ENCODE peak calls at places on chromosomes 12 and 14, in ten cellular contexts. U is HepG2, N is transverse colon, L is mammary epithelial cell, W is tibial artery, Y is lung, O is IMR-90, H is pancreas, T is WTC11, Z is AG10803. F is an unnamed sample.
A peak's percentile ranks its signal among the peaks of the same experiment; 100 is the strongest.

GRCh38 chr12:107325075-107325474 is 231.7 kb upstream of the CRY1 start:
- DNase-seq in H (no peak), O (no peak), Y (no peak), N (no peak), Z (no peak), L (no peak), T (no peak), W (no peak), U (no peak), F (no peak)

GRCh38 chr12:12070674-12071661 is at the start of gene BCL2L14:
- DNase-seq in N (peak; percentile 46), L (no peak), U (peak; percentile 59), T (no peak), O (no peak), H (no peak), Z (peak; percentile 16), W (no peak), Y (no peak), F (peak; percentile 69)

GRCh38 chr12:125184213-125184952 is 119.1 kb downstream of the AACS start:
- DNase-seq in O (no peak), L (no peak), N (no peak), T (no peak), W (no peak), H (no peak), U (no peak), Z (no peak), Y (no peak), F (no peak)

GRCh38 chr14:56118611-56119181 is 485 bp downstream of the PELI2 start:
- DNase-seq in U (no peak), H (peak; percentile 85), W (peak; percentile 77), L (no peak), O (no peak), N (peak; percentile 26), Z (peak; percentile 25), Y (no peak), T (no peak), F (peak; percentile 16)

GRCh38 chr12:34400423-34400881 is 378.2 kb downstream of the ALG10 start:
- DNase-seq in T (no peak), U (no peak), O (no peak), N (peak; percentile 1), Z (no peak), W (peak; percentile 49), L (no peak), Y (peak; percentile 16), H (no peak), F (peak; percentile 2)

GRCh38 chr12:24697769-24698168 is 251.1 kb downstream of the BCAT1 start:
- DNase-seq in O (no peak), H (no peak), T (no peak), W (no peak), N (no peak), Z (no peak), U (no peak), Y (no peak), L (no peak), F (no peak)

GRCh38 chr14:90235179-90235976 is 21.0 kb upstream of the PSMC1 start:
- DNase-seq in H (peak; percentile 86), Y (peak; percentile 73), T (peak; percentile 89), W (peak; percentile 67), U (peak; percentile 13), N (peak; percentile 70), L (peak; percentile 37), O (peak; percentile 35), Z (peak; percentile 45), F (peak; percentile 80)

GRCh38 chr14:70257526-70257925 is 68.8 kb upstream of the SLC8A3 start:
- DNase-seq in Y (no peak), W (no peak), O (no peak), Z (no peak), U (no peak), N (peak; percentile 21), H (no peak), T (peak; percentile 75), L (peak; percentile 28), F (peak; percentile 40)

GRCh38 chr12:51183816-51184215 is 10.9 kb upstream of the TFCP2 start:
- DNase-seq in T (peak; percentile 26), U (no peak), Y (no peak), O (peak; percentile 67), Z (peak; percentile 21), W (no peak), H (peak; percentile 85), N (peak; percentile 40), L (peak; percentile 12), F (no peak)

GRCh38 chr12:115507951-115508722 is 769.4 kb downstream of the MED13L start:
- DNase-seq in H (no peak), Z (no peak), Y (no peak), T (peak; percentile 84), N (peak; percentile 7), L (no peak), U (peak; percentile 94), W (no peak), O (no peak), F (no peak)

GRCh38 chr14:26427059-26427458 is 170.8 kb downstream of the NOVA1 start:
- DNase-seq in Z (peak; percentile 5), L (no peak), O (no peak), T (no peak), H (no peak), Y (no peak), W (no peak), N (no peak), U (no peak), F (no peak)

GRCh38 chr14:93903342-93904184 is 23.6 kb upstream of the FAM181A start:
- DNase-seq in N (no peak), Y (no peak), T (peak; percentile 69), Z (no peak), U (peak; percentile 54), H (peak; percentile 51), W (peak; percentile 51), O (no peak), L (no peak), F (no peak)

GRCh38 chr14:94619297-94619696 is 7.1 kb downstream of the SERPINA3 start:
- DNase-seq in Y (no peak), N (no peak), H (no peak), O (no peak), W (no peak), T (no peak), Z (no peak), U (no peak), L (no peak), F (no peak)

GRCh38 chr12:114152890-114153289 is 186.8 kb upstream of the RBM19 start:
- DNase-seq in H (no peak), W (no peak), Y (no peak), O (no peak), N (no peak), U (no peak), L (no peak), Z (peak; percentile 89), T (no peak), F (no peak)

GRCh38 chr12:85627584-85627983 is 208.6 kb downstream of the RASSF9 start:
- DNase-seq in Y (no peak), W (no peak), Z (no peak), O (peak; percentile 92), L (peak; percentile 79), U (no peak), T (no peak), H (no peak), N (no peak), F (no peak)

GRCh38 chr14:95197498-95198010 is 40.2 kb upstream of the DICER1 start:
- DNase-seq in Z (no peak), O (no peak), L (no peak), Y (no peak), T (peak; percentile 44), U (no peak), N (no peak), H (no peak), W (no peak), F (no peak)

GRCh38 chr12:6494351-6494743 is 445 bp downstream of the NCAPD2 start:
- DNase-seq in T (no peak), U (no peak), O (no peak), Y (no peak), Z (no peak), H (no peak), L (no peak), N (no peak), W (no peak), F (no peak)
- TF ChIP-seq CTCF in T (no peak), U (no peak), O (no peak), Y (no peak), Z (no peak), H (no peak), L (no peak), N (no peak), W (no peak), F (no peak)

DNA sequence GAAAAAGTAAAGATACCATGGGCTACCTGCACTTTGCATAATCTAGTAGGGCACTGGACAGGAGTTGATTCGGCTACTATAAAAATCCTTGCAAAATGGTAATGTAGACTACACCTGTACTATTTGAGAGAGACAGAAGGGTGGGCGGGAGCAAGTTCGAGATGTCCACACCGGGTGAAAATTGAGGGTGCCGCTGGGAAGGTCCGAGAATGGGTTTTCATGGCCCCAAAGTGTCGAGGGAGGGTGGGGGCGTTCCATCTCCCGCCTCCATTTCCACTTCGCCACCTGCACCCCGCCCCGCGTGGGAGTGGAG is 648 bp downstream of the SNX6 start:
- DNase-seq in L (no peak), H (no peak), N (no peak), O (no peak), Y (no peak), T (no peak), U (no peak), Z (no peak), W (no peak), F (no peak)
- TF ChIP-seq CTCF in L (no peak), H (no peak), N (no peak), O (no peak), Y (no peak), T (no peak), U (no peak), Z (no peak), W (no peak), F (no peak)

DNA sequence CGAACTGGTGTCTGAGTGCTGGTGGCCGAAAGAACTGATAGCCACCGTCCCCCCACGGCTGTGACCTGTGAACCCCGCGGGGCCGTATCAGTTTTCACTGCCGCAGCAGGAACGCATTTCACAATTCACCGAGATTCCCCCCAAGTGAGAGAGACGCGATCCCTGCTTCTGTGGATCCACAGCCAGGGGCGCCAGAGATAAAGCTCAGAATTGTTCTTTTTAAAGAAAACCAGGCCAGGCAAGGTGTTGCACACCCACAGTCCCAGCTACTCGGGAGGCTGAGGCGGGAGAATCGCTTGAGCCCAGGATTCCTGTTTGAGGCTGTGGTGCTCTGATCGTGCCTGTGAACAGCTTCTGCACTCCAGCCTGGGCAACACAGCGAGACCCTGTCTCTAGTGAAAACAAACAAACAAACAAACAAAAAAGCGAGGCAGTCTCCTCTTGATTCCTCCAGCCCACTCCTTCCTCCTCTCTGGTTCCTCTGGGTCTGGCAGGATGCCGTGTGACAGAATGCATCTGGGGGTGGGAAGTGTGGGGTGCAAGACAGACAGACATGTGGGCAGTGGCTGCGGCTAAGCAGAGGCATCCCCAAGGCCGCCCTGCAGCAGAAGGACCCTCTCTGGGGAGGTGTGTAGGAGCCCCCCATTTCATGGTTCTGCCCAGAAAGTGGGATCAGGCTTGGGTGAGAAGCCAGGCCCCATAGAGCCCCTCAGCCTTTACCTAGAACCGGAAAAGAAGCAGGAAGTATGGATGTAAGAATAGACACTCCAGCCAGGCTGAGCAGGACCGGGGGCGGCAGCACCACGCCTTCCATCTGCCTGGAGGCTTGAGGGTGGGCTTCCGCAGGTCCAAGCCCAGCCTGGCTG is 39.2 kb upstream of the PPP1R13B start:
- DNase-seq in N (no peak), W (no peak), U (peak; percentile 76), Z (no peak), T (peak; percentile 53), O (no peak), L (no peak), Y (no peak), H (no peak), F (no peak)
- TF ChIP-seq CTCF in N (no peak), W (no peak), U (peak; percentile 69), Z (peak; percentile 10), T (no peak), O (peak; percentile 33), L (no peak), Y (no peak), H (no peak), F (no peak)

GRCh38 chr12:57735952-57736742 is 2.4 kb downstream of the AGAP2 start:
- DNase-seq in T (peak; percentile 80), L (peak; percentile 37), Y (no peak), O (peak; percentile 37), Z (no peak), U (peak; percentile 37), H (peak; percentile 69), N (no peak), W (no peak), F (no peak)
- TF ChIP-seq CTCF in T (no peak), L (peak; percentile 46), Y (no peak), O (peak; percentile 50), Z (peak; percentile 33), U (peak; percentile 71), H (no peak), N (no peak), W (no peak), F (no peak)

F was measured in GM13977.